ENCODE peak calls at places on chromosome 1, in eight cellular contexts. F is NCI-H1092 treated with DMSO at 0.1 percent for 48 hours, I is stromal cell of bone marrow, S is BE2C, Y is HuH-7.5, V is coronary artery, M is aorta, Q is GM23338. N is an unnamed sample.
A peak's percentile ranks its signal among the peaks of the same experiment; 100 is the strongest.

GRCh38 chr1:155322571-155322952 is 1.9 kb downstream of the RUSC1 start:
- DNase-seq in F (peak; percentile 13), I (no peak), S (no peak), Y (no peak), V (no peak), M (no peak), Q (peak; percentile 32), N (peak; percentile 69)

GRCh38 chr1:46176211-46176865 is at the start of gene P3R3URF:
- DNase-seq in F (no peak), I (no peak), S (no peak), Y (no peak), V (no peak), M (no peak), Q (no peak), N (no peak)

GRCh38 chr1:114428083-114428754 is 82.8 kb downstream of the TRIM33 start:
- DNase-seq in F (no peak), I (peak; percentile 13), S (no peak), Y (no peak), V (no peak), M (no peak), Q (no peak), N (peak; percentile 2)

GRCh38 chr1:115185351-115185750 is 96.0 kb upstream of the TSPAN2 start:
- DNase-seq in F (no peak), I (no peak), S (no peak), Y (no peak), V (no peak), M (no peak), Q (no peak), N (no peak)

GRCh38 chr1:246564839-246565750 is 966 bp downstream of the TFB2M start:
- DNase-seq in F (no peak), I (no peak), S (no peak), Y (no peak), V (no peak), M (no peak), Q (no peak), N (no peak)

GRCh38 chr1:94334156-94334555 is 84.0 kb upstream of the ABCD3 start:
- DNase-seq in F (no peak), I (no peak), S (no peak), Y (no peak), V (no peak), M (no peak), Q (no peak), N (no peak)

GRCh38 chr1:94727846-94728715 is 92.1 kb upstream of the SLC44A3 start:
- DNase-seq in F (no peak), I (peak; percentile 61), S (no peak), Y (no peak), V (no peak), M (peak; percentile 82), Q (no peak), N (no peak)

GRCh38 chr1:209607102-209607794 is 23.7 kb downstream of the CAMK1G start:
- DNase-seq in F (no peak), I (no peak), S (no peak), Y (no peak), V (no peak), M (no peak), Q (no peak), N (no peak)